ENCODE peak calls at places on chromosomes 12 and 14, in four cellular contexts. Q is HepG2, O is K562, B is GM12878. U is an unnamed sample.

GRCh38 chr14:77220246-77221017 is 38.8 kb downstream of the TMEM63C start:
- DNase-seq in Q (no peak), O (peak; percentile 19), B (no peak), U (no peak)

GRCh38 chr14:70289138-70289537 is 70.3 kb downstream of the COX16 start:
- DNase-seq in Q (no peak), O (no peak), B (peak; percentile 19), U (no peak)

GRCh38 chr14:75469606-75470237 is 41.9 kb downstream of the JDP2 start:
- DNase-seq in Q (no peak), O (no peak), B (no peak), U (no peak)

GRCh38 chr12:85923767-85924331 is 49.8 kb downstream of the NTS start:
- DNase-seq in Q (no peak), O (peak; percentile 7), B (no peak), U (no peak)

GRCh38 chr12:49706351-49707126 is 666 bp downstream of the FMNL3 start:
- DNase-seq in Q (no peak), O (peak; percentile 60), B (no peak), U (peak; percentile 39)

GRCh38 chr12:131378176-131378842 is 332.6 kb upstream of the SFSWAP start:
- DNase-seq in Q (no peak), O (no peak), B (no peak), U (no peak)

GRCh38 chr12:122079038-122079531 is 529 bp downstream of the MLXIP start:
- DNase-seq in Q (no peak), O (no peak), B (no peak), U (no peak)

GRCh38 chr12:104263580-104264358 is 39.8 kb upstream of the EID3 start:
- DNase-seq in Q (no peak), O (no peak), B (no peak), U (no peak)

GRCh38 chr12:104201238-104202001 is 14.2 kb upstream of the TXNRD1 start:
- DNase-seq in Q (peak; percentile 55), O (peak; percentile 63), B (peak; percentile 35), U (peak; percentile 74)

GRCh38 chr12:86950043-86950838 is 694.0 kb upstream of the MGAT4C start:
- DNase-seq in Q (no peak), O (no peak), B (no peak), U (no peak)

GRCh38 chr14:56899829-56900228 is 89.5 kb upstream of the OTX2 start:
- DNase-seq in Q (no peak), O (no peak), B (no peak), U (no peak)

GRCh38 chr12:2668816-2669215 is 126.0 kb upstream of the FKBP4 start:
- DNase-seq in Q (no peak), O (no peak), B (no peak), U (no peak)

GRCh38 chr12:31728289-31728916 is 418 bp downstream of the AMN1 start:
- DNase-seq in Q (no peak), O (peak; percentile 53), B (no peak), U (peak; percentile 44)

GRCh38 chr12:14307004-14307403 is 58.5 kb upstream of the ATF7IP start:
- DNase-seq in Q (no peak), O (no peak), B (no peak), U (no peak)

GRCh38 chr14:49957089-49957852 is 64.4 kb downstream of the ARF6 start:
- DNase-seq in Q (no peak), O (no peak), B (no peak), U (no peak)

GRCh38 chr14:35155962-35156361 is 33.6 kb downstream of the PRORP start:
- DNase-seq in Q (no peak), O (no peak), B (no peak), U (no peak)

GRCh38 chr14:77264466-77265186 is 6.4 kb downstream of the NGB start:
- DNase-seq in Q (no peak), O (no peak), B (no peak), U (no peak)

GRCh38 chr12:124480469-124481256 is 86.7 kb downstream of the NCOR2 start:
- DNase-seq in Q (peak; percentile 71), O (no peak), B (peak; percentile 84), U (no peak)

GRCh38 chr14:94971750-94972149 is 185.6 kb downstream of the DICER1 start:
- DNase-seq in Q (no peak), O (no peak), B (no peak), U (no peak)

GRCh38 chr12:67483871-67484554 is 164.5 kb upstream of the DYRK2 start:
- DNase-seq in Q (no peak), O (no peak), B (peak; percentile 19), U (no peak)
- TF ChIP-seq FOXK2 in Q (no peak), O (no peak), B (no peak), U (no peak)

GRCh38 chr14:98984027-98984718 is 287.8 kb downstream of the BCL11B start:
- DNase-seq in Q (no peak), O (no peak), B (no peak), U (no peak)

DNA sequence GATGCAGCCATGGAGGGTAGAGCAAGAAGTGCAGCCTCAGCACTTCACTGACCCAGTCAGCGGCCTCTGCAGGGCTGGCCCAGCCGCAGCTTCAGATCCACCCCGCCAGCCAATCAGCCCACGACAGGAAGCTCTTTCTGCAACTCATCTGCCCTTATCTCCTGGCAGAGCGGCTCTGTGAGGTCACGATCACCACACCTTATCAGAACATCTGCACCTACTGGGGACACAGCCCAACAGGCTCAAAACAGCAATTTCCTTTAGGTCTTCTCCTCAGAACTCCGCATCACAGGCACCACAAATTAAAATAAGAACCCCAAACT is 287.3 kb downstream of the BCL11B start:
- DNase-seq in Q (no peak), O (peak; percentile 30), B (no peak), U (no peak)
- TF ChIP-seq FOXM1 in Q (no peak), O (no peak), B (no peak), U (no peak)

GRCh38 chr14:92960706-92961566 is 38.0 kb downstream of the CHGA start:
- DNase-seq in Q (no peak), O (no peak), B (no peak), U (no peak)
- TF ChIP-seq FOXK2 in Q (no peak), O (no peak), B (no peak), U (no peak)

GRCh38 chr12:97267803-97268202 is 194.8 kb upstream of the RMST start:
- DNase-seq in Q (no peak), O (no peak), B (no peak), U (no peak)
- TF ChIP-seq FOXM1 in Q (no peak), O (no peak), B (no peak), U (no peak)